ENCODE peak calls at places on chromosomes 2 and 18, in ten cellular contexts. X is lung microvascular endothelial cell; J is GM10248; S is iPS-NIHi11; I is H4; U is epithelial cell of esophagus; B is CD8-positive, alpha-beta memory T cell; L is neural crest cell; Y is activated gamma-delta T cell; V is NCI-H2081. M is an unnamed sample.

GRCh38 chr2:106159867-106160785 is 34.0 kb downstream of the UXS1 start:
- DNase-seq in X (no peak), J (peak), S (no peak), I (no peak), U (no peak), B (peak), L (no peak), Y (no peak), V (no peak), M (no peak)

GRCh38 chr2:1234731-1235308 is 178.4 kb upstream of the TPO start:
- DNase-seq in X (peak), J (no peak), S (no peak), I (peak), U (no peak), B (no peak), L (no peak), Y (no peak), V (no peak), M (no peak)

GRCh38 chr2:19456695-19457094 is 98.3 kb upstream of the OSR1 start:
- DNase-seq in X (no peak), J (no peak), S (no peak), I (no peak), U (no peak), B (no peak), L (no peak), Y (no peak), V (no peak), M (no peak)

GRCh38 chr18:60020107-60020925 is 120.5 kb downstream of the PMAIP1 start:
- DNase-seq in X (no peak), J (no peak), S (no peak), I (peak), U (no peak), B (no peak), L (no peak), Y (no peak), V (no peak), M (no peak)

GRCh38 chr18:50853863-50854271 is 25.1 kb upstream of the ME2 start:
- DNase-seq in X (no peak), J (no peak), S (no peak), I (no peak), U (peak), B (no peak), L (peak), Y (no peak), V (no peak), M (no peak)

GRCh38 chr2:39107156-39107555 is 13.7 kb downstream of the SOS1 start:
- DNase-seq in X (peak), J (no peak), S (peak), I (no peak), U (no peak), B (no peak), L (no peak), Y (no peak), V (peak), M (no peak)

GRCh38 chr18:73318732-73319479 is 451.1 kb upstream of the NETO1 start:
- DNase-seq in X (peak), J (no peak), S (no peak), I (no peak), U (peak), B (no peak), L (no peak), Y (no peak), V (peak), M (no peak)

GRCh38 chr18:40555914-40556313 is 1399.1 kb upstream of the PIK3C3 start:
- DNase-seq in X (no peak), J (no peak), S (no peak), I (no peak), U (peak), B (no peak), L (no peak), Y (no peak), V (no peak), M (no peak)